ENCODE peak calls at places on chromosomes 4 and X, in four cellular contexts. One of them, this sample, is unnamed.

GRCh38 chr4:17336524-17336941 is 175.4 kb downstream of the QDPR start:
- DNase-seq in right cardiac atrium: peak; percentile 64
- DNase-seq in AG08396: no peak
- DNase-seq in NCI-H1092: no peak
- DNase-seq in this sample: peak; percentile 100

GRCh38 chrX:42746606-42747005 is 31.4 kb downstream of the PPP1R2C start:
- DNase-seq in AG08396: peak; percentile 4
- DNase-seq in right cardiac atrium: no peak
- DNase-seq in NCI-H1092: no peak
- DNase-seq in this sample: no peak

GRCh38 chr4:8112672-8113071 is 45.9 kb downstream of the ABLIM2 start:
- DNase-seq in AG08396: no peak
- DNase-seq in right cardiac atrium: no peak
- DNase-seq in NCI-H1092: no peak
- DNase-seq in this sample: no peak

GRCh38 chr4:156983366-156983765 is 11.8 kb upstream of the PDGFC start:
- DNase-seq in AG08396: no peak
- DNase-seq in right cardiac atrium: no peak
- DNase-seq in NCI-H1092: no peak
- DNase-seq in this sample: peak; percentile 65

GRCh38 chr4:92249541-92249940 is 54.2 kb upstream of the GRID2 start:
- DNase-seq in right cardiac atrium: no peak
- DNase-seq in AG08396: no peak
- DNase-seq in NCI-H1092: no peak
- DNase-seq in this sample: no peak

GRCh38 chr4:139153411-139154133 is 23.4 kb downstream of the ELF2 start:
- DNase-seq in AG08396: no peak
- DNase-seq in right cardiac atrium: no peak
- DNase-seq in NCI-H1092: no peak
- DNase-seq in this sample: no peak

GRCh38 chr4:189202182-189202868 is 738.3 kb upstream of the FRG1 start:
- DNase-seq in AG08396: peak; percentile 82
- DNase-seq in NCI-H1092: peak; percentile 53
- DNase-seq in right cardiac atrium: peak; percentile 72
- DNase-seq in this sample: peak; percentile 86

GRCh38 chr4:112130903-112131302 is 14.4 kb upstream of the FAM241A start:
- DNase-seq in NCI-H1092: no peak
- DNase-seq in AG08396: no peak
- DNase-seq in right cardiac atrium: peak; percentile 25
- DNase-seq in this sample: no peak

GRCh38 chrX:55220119-55220794 is at the start of gene PAGE5:
- DNase-seq in NCI-H1092: no peak
- DNase-seq in right cardiac atrium: no peak
- DNase-seq in AG08396: no peak
- DNase-seq in this sample: no peak

GRCh38 chrX:150184487-150184886 is 178.6 kb upstream of the MAMLD1 start:
- DNase-seq in AG08396: no peak
- DNase-seq in right cardiac atrium: no peak
- DNase-seq in NCI-H1092: no peak
- DNase-seq in this sample: no peak

GRCh38 chr4:106264331-106264728 is 51.7 kb downstream of the TBCK start:
- DNase-seq in AG08396: no peak
- DNase-seq in NCI-H1092: no peak
- DNase-seq in right cardiac atrium: no peak
- DNase-seq in this sample: peak; percentile 5

GRCh38 chr4:8402640-8403039 is 37.9 kb downstream of the ACOX3 start:
- DNase-seq in NCI-H1092: no peak
- DNase-seq in right cardiac atrium: peak; percentile 63
- DNase-seq in AG08396: no peak
- DNase-seq in this sample: no peak

GRCh38 chrX:118116308-118117068 is at the start of gene KLHL13:
- DNase-seq in right cardiac atrium: peak; percentile 49
- DNase-seq in NCI-H1092: peak; percentile 23
- DNase-seq in AG08396: peak; percentile 82
- DNase-seq in this sample: peak; percentile 29

GRCh38 chrX:107979534-107979933 is 2.6 kb downstream of the TEX13B start:
- DNase-seq in right cardiac atrium: no peak
- DNase-seq in AG08396: no peak
- DNase-seq in NCI-H1092: no peak
- DNase-seq in this sample: no peak

GRCh38 chrX:110037181-110037580 is 34.3 kb downstream of the TMEM164 start:
- DNase-seq in AG08396: no peak
- DNase-seq in right cardiac atrium: no peak
- DNase-seq in NCI-H1092: no peak
- DNase-seq in this sample: peak; percentile 56

GRCh38 chr4:10879411-10880110 is 195.0 kb upstream of the CLNK start:
- DNase-seq in NCI-H1092: no peak
- DNase-seq in right cardiac atrium: no peak
- DNase-seq in AG08396: no peak
- DNase-seq in this sample: no peak

GRCh38 chr4:77852892-77853495 is 9.6 kb upstream of the MRPL1 start:
- DNase-seq in AG08396: no peak
- DNase-seq in NCI-H1092: no peak
- DNase-seq in right cardiac atrium: no peak
- DNase-seq in this sample: no peak

GRCh38 chr4:4461850-4462249 is 74.9 kb downstream of the NSG1 start:
- DNase-seq in AG08396: no peak
- DNase-seq in NCI-H1092: peak; percentile 21
- DNase-seq in right cardiac atrium: no peak
- DNase-seq in this sample: no peak